ENCODE peak calls at places on chromosomes 11 and 22, in eight cellular contexts. E is small intestine; Z is Panc1; Y is A549; A is mesendoderm; Q is CD4-positive, alpha-beta memory T cell; J is SK-N-MC; U is heart right ventricle. S is an unnamed sample.
A peak's percentile ranks its signal among the peaks of the same experiment; 100 is the strongest.

GRCh38 chr11:71253794-71254193 is 1.4 kb upstream of the SHANK2 start:
- DNase-seq in E (no peak), Z (no peak), Y (no peak), A (no peak), Q (no peak), J (no peak), U (no peak), S (peak; percentile 52)

GRCh38 chr11:68160100-68160695 is 39.0 kb upstream of the CHKA start:
- DNase-seq in E (no peak), Z (no peak), Y (no peak), A (peak; percentile 13), Q (no peak), J (no peak), U (no peak), S (no peak)

GRCh38 chr11:47148274-47148673 is 28.4 kb downstream of the ARFGAP2 start:
- DNase-seq in E (no peak), Z (no peak), Y (no peak), A (no peak), Q (no peak), J (no peak), U (no peak), S (no peak)

GRCh38 chr11:116373545-116373944 is 399.2 kb downstream of the BUD13 start:
- DNase-seq in E (no peak), Z (no peak), Y (no peak), A (no peak), Q (no peak), J (no peak), U (no peak), S (no peak)

GRCh38 chr11:93585758-93586157 is 42.6 kb upstream of the SMCO4 start:
- DNase-seq in E (peak; percentile 61), Z (no peak), Y (peak; percentile 33), A (peak; percentile 40), Q (no peak), J (no peak), U (no peak), S (no peak)

GRCh38 chr11:111324277-111324720 is 26.0 kb downstream of the POU2AF3 start:
- DNase-seq in E (no peak), Z (no peak), Y (no peak), A (no peak), Q (no peak), J (no peak), U (no peak), S (no peak)

GRCh38 chr11:2435288-2436012 is 8.9 kb downstream of the TRPM5 start:
- DNase-seq in E (no peak), Z (no peak), Y (no peak), A (no peak), Q (no peak), J (no peak), U (no peak), S (no peak)

GRCh38 chr22:25109878-25110595 is 89.6 kb upstream of the CRYBB3 start:
- DNase-seq in E (no peak), Z (no peak), Y (no peak), A (no peak), Q (no peak), J (no peak), U (no peak), S (no peak)

GRCh38 chr11:4851033-4851432 is 2.0 kb upstream of the OR51S1 start:
- DNase-seq in E (no peak), Z (no peak), Y (no peak), A (peak; percentile 60), Q (no peak), J (no peak), U (peak; percentile 29), S (no peak)

GRCh38 chr11:85974126-85974525 is 94.8 kb downstream of the PICALM start:
- DNase-seq in E (peak; percentile 6), Z (no peak), Y (no peak), A (no peak), Q (no peak), J (no peak), U (no peak), S (no peak)

GRCh38 chr11:129416080-129416820 is 40.6 kb downstream of the BARX2 start:
- DNase-seq in E (peak; percentile 68), Z (no peak), Y (no peak), A (no peak), Q (no peak), J (no peak), U (no peak), S (no peak)

GRCh38 chr11:70557742-70558485 is 159.6 kb downstream of the CTTN start:
- DNase-seq in E (no peak), Z (no peak), Y (no peak), A (no peak), Q (no peak), J (no peak), U (no peak), S (no peak)

GRCh38 chr22:24894998-24895397 is 51.5 kb downstream of the LHFPL7 start:
- DNase-seq in E (peak; percentile 80), Z (no peak), Y (peak; percentile 72), A (no peak), Q (no peak), J (no peak), U (peak; percentile 84), S (peak; percentile 79)

GRCh38 chr11:36122715-36123114 is 166.5 kb downstream of the COMMD9 start:
- DNase-seq in E (no peak), Z (no peak), Y (no peak), A (no peak), Q (no peak), J (no peak), U (no peak), S (no peak)

GRCh38 chr22:39960791-39961746 is 872 bp downstream of the TMA7B start:
- DNase-seq in E (peak; percentile 64), Z (no peak), Y (no peak), A (no peak), Q (peak; percentile 51), J (no peak), U (no peak), S (no peak)

GRCh38 chr22:39496131-39496838 is 5.8 kb upstream of the MIEF1 start:
- DNase-seq in E (peak; percentile 86), Z (no peak), Y (peak; percentile 69), A (peak; percentile 85), Q (peak; percentile 44), J (no peak), U (peak; percentile 86), S (peak; percentile 85)

DNA sequence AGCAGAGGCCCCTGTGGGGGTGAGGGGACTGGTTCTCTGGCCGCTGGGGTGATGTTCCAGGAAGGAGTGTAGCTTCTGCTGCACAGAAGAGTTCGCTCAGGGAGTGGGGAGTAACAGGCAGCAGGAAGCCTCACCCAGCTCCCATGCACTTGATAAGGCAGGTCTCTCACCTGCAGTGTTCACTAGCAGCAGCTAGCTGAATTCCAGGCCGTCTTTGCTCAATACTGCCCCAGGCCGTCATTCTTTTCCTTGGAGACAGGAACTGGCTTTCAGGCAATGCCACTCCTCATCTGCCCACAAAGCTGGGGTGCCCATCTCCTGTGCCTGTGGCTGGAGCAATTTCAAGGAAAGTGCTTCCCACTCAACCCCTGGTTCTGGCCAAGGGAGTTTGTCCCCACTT is 66.1 kb downstream of the ARHGAP42 start:
- DNase-seq in E (peak; percentile 81), Z (no peak), Y (no peak), A (peak; percentile 96), Q (no peak), J (no peak), U (no peak), S (no peak)
- H3K27ac ChIP-seq in E (peak overlapping the region; percentile 62), Z (no peak overlapping the region), Y (peak overlapping the region; percentile 5), A (peak overlapping the region; percentile 87), Q (no peak overlapping the region), J (no peak overlapping the region), U (peak overlapping the region; percentile 36), S (no peak overlapping the region)

GRCh38 chr22:37986371-37986770 is 2.0 kb upstream of the SOX10 start:
- DNase-seq in E (no peak), Z (no peak), Y (no peak), A (no peak), Q (no peak), J (no peak), U (no peak), S (no peak)
- H3K4me3 ChIP-seq in E (no peak overlapping the region), Z (no peak overlapping the region), Y (no peak overlapping the region), A (no peak overlapping the region), Q (no peak overlapping the region), J (no peak overlapping the region), U (no peak overlapping the region), S (no peak overlapping the region)

GRCh38 chr11:12087075-12087775 is 23.2 kb upstream of the MICAL2 start:
- DNase-seq in E (peak; percentile 51), Z (no peak), Y (peak; percentile 81), A (peak; percentile 66), Q (peak; percentile 52), J (no peak), U (no peak), S (no peak)

GRCh38 chr11:12088047-12088481 is 22.3 kb upstream of the MICAL2 start:
- DNase-seq in E (peak; percentile 77), Z (no peak), Y (peak; percentile 82), A (peak; percentile 51), Q (no peak), J (no peak), U (peak; percentile 75), S (no peak)

GRCh38 chr11:12088531-12088930 is 21.9 kb upstream of the MICAL2 start:
- DNase-seq in E (no peak), Z (no peak), Y (no peak), A (no peak), Q (no peak), J (no peak), U (no peak), S (no peak)

GRCh38 chr11:12085371-12086251 is 24.8 kb upstream of the MICAL2 start:
- DNase-seq in E (no peak), Z (no peak), Y (peak; percentile 75), A (no peak), Q (no peak), J (no peak), U (no peak), S (no peak)

DNA sequence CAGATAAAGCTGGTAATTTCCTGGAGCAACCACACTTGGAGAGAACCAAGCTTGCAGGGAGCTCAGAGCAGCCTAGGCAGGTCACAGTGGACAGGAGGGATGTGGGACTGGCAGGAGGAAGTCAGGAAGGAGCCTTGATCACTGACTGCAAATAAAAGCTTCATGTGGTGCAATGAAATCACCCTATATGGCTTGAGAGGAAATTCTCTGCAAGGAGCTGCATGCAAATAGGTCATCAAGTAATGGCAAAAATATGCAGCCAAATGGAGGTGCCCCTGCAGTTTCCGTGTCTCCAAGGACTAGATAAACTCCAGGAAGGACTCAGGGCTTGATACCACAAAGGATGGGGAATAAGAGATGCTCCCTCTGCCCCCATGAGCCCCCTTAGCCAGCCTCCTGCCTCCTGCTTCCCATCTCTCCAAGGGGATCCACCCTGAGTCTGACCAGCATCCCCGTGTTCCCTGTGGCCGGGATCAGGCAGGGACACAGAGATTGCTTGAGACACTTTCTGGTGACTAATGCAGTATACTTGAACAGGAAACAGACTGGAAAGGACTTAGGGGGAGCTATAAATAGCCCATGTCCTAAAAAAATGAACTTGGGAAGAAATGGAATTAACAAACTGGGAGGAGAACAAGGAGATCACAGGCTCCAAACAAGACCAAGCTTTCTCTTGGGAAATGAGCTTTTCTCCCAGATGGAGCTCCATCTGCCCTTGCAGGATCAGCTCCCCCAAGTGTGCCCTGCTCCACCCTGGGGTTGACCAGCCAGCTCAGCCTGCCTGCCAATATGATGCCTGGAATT is 23.9 kb upstream of the MICAL2 start:
- DNase-seq in E (no peak), Z (peak; percentile 87), Y (peak; percentile 92), A (peak; percentile 94), Q (no peak), J (no peak), U (peak; percentile 76), S (peak; percentile 70)
- H3K27ac ChIP-seq in E (peak overlapping the region; percentile 53), Z (peak overlapping the region; percentile 94), Y (peak overlapping the region; percentile 97), A (peak overlapping the region; percentile 29), Q (no peak overlapping the region), J (no peak overlapping the region), U (peak overlapping the region; percentile 89), S (peak overlapping the region; percentile 47)

DNA sequence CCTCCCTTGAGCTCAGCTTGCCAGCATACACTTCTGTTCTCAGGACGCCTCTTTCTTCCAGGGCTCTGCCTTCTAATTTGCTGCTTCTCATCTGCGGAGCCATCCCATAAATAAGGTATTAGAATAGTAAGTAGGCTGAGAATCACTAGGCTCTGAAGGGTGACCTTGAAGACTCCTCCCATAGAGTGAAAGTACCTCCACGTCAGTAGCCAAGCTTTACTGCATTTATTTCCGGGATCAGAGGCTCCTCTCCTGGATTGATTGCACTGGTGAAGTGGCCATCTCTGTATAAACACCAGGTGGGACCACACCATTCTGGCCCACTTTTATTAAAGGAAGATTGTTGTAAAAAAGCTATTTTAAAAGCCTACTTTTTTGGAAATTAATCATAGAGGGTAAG is 315.5 kb downstream of the FAT3 start:
- DNase-seq in E (no peak), Z (no peak), Y (no peak), A (no peak), Q (no peak), J (no peak), U (no peak), S (no peak)
- H3K4me3 ChIP-seq in E (no peak overlapping the region), Z (no peak overlapping the region), Y (no peak overlapping the region), A (no peak overlapping the region), Q (no peak overlapping the region), J (no peak overlapping the region), U (no peak overlapping the region), S (no peak overlapping the region)

S was measured in upper lobe of right lung.